ENCODE peak calls at places on chromosomes 2 and 18, in seven cellular contexts. One of them, this sample, is unnamed.

GRCh38 chr2:113962692-113963480 is 73.0 kb downstream of the ACTR3 start:
- DNase-seq in T-helper 2 cell: no peak
- DNase-seq in stimulated activated CD4-positive, alpha-beta T cell treated with anti-CD3 and anti-CD28 coated beads, Interleukin-1b, Interleukin-23, amount 100 ng/mL, for 4 hours: no peak
- DNase-seq in activated CD8-positive, alpha-beta memory T cell treated with anti-CD3 and anti-CD28 coated beads, Interleukin-2, amount 50 U/mL, for 4 hours: no peak
- DNase-seq in BJ: no peak
- DNase-seq in NCI-H2107: no peak
- DNase-seq in cardiac septum: no peak
- DNase-seq in this sample: no peak

GRCh38 chr2:24886640-24887324 is 33.3 kb downstream of the ADCY3 start:
- DNase-seq in stimulated activated CD4-positive, alpha-beta T cell treated with anti-CD3 and anti-CD28 coated beads, Interleukin-1b, Interleukin-23, amount 100 ng/mL, for 4 hours: no peak
- DNase-seq in NCI-H2107: no peak
- DNase-seq in activated CD8-positive, alpha-beta memory T cell treated with anti-CD3 and anti-CD28 coated beads, Interleukin-2, amount 50 U/mL, for 4 hours: no peak
- DNase-seq in cardiac septum: no peak
- DNase-seq in T-helper 2 cell: no peak
- DNase-seq in BJ: no peak
- DNase-seq in this sample: peak; percentile 84

GRCh38 chr2:43634604-43635306 is 2.3 kb upstream of the PLEKHH2 start:
- DNase-seq in activated CD8-positive, alpha-beta memory T cell treated with anti-CD3 and anti-CD28 coated beads, Interleukin-2, amount 50 U/mL, for 4 hours: no peak
- DNase-seq in NCI-H2107: no peak
- DNase-seq in stimulated activated CD4-positive, alpha-beta T cell treated with anti-CD3 and anti-CD28 coated beads, Interleukin-1b, Interleukin-23, amount 100 ng/mL, for 4 hours: no peak
- DNase-seq in T-helper 2 cell: no peak
- DNase-seq in BJ: peak; percentile 95
- DNase-seq in cardiac septum: no peak
- DNase-seq in this sample: no peak

GRCh38 chr2:111032721-111033532 is 87.8 kb upstream of the BCL2L11 start:
- DNase-seq in T-helper 2 cell: no peak
- DNase-seq in NCI-H2107: no peak
- DNase-seq in BJ: no peak
- DNase-seq in stimulated activated CD4-positive, alpha-beta T cell treated with anti-CD3 and anti-CD28 coated beads, Interleukin-1b, Interleukin-23, amount 100 ng/mL, for 4 hours: no peak
- DNase-seq in cardiac septum: peak; percentile 78
- DNase-seq in activated CD8-positive, alpha-beta memory T cell treated with anti-CD3 and anti-CD28 coated beads, Interleukin-2, amount 50 U/mL, for 4 hours: no peak
- DNase-seq in this sample: peak; percentile 53

GRCh38 chr2:154368148-154368547 is 330.3 kb upstream of the KCNJ3 start:
- DNase-seq in activated CD8-positive, alpha-beta memory T cell treated with anti-CD3 and anti-CD28 coated beads, Interleukin-2, amount 50 U/mL, for 4 hours: no peak
- DNase-seq in stimulated activated CD4-positive, alpha-beta T cell treated with anti-CD3 and anti-CD28 coated beads, Interleukin-1b, Interleukin-23, amount 100 ng/mL, for 4 hours: no peak
- DNase-seq in BJ: no peak
- DNase-seq in cardiac septum: no peak
- DNase-seq in T-helper 2 cell: no peak
- DNase-seq in NCI-H2107: no peak
- DNase-seq in this sample: no peak

GRCh38 chr2:234694244-234695013 is 197.5 kb upstream of the ARL4C start:
- DNase-seq in cardiac septum: no peak
- DNase-seq in NCI-H2107: no peak
- DNase-seq in T-helper 2 cell: no peak
- DNase-seq in BJ: no peak
- DNase-seq in activated CD8-positive, alpha-beta memory T cell treated with anti-CD3 and anti-CD28 coated beads, Interleukin-2, amount 50 U/mL, for 4 hours: no peak
- DNase-seq in stimulated activated CD4-positive, alpha-beta T cell treated with anti-CD3 and anti-CD28 coated beads, Interleukin-1b, Interleukin-23, amount 100 ng/mL, for 4 hours: no peak
- DNase-seq in this sample: no peak

GRCh38 chr2:238883315-238884004 is 35.6 kb downstream of the TWIST2 start:
- DNase-seq in BJ: peak; percentile 61
- DNase-seq in stimulated activated CD4-positive, alpha-beta T cell treated with anti-CD3 and anti-CD28 coated beads, Interleukin-1b, Interleukin-23, amount 100 ng/mL, for 4 hours: no peak
- DNase-seq in activated CD8-positive, alpha-beta memory T cell treated with anti-CD3 and anti-CD28 coated beads, Interleukin-2, amount 50 U/mL, for 4 hours: no peak
- DNase-seq in cardiac septum: no peak
- DNase-seq in NCI-H2107: no peak
- DNase-seq in T-helper 2 cell: no peak
- DNase-seq in this sample: no peak

GRCh38 chr2:74441690-74442482 is at the start of gene RTKN:
- DNase-seq in activated CD8-positive, alpha-beta memory T cell treated with anti-CD3 and anti-CD28 coated beads, Interleukin-2, amount 50 U/mL, for 4 hours: no peak
- DNase-seq in NCI-H2107: no peak
- DNase-seq in cardiac septum: no peak
- DNase-seq in T-helper 2 cell: no peak
- DNase-seq in stimulated activated CD4-positive, alpha-beta T cell treated with anti-CD3 and anti-CD28 coated beads, Interleukin-1b, Interleukin-23, amount 100 ng/mL, for 4 hours: no peak
- DNase-seq in BJ: no peak
- DNase-seq in this sample: peak; percentile 91

GRCh38 chr2:234146087-234146826 is 95.8 kb downstream of the SPP2 start:
- DNase-seq in BJ: peak; percentile 59
- DNase-seq in T-helper 2 cell: no peak
- DNase-seq in cardiac septum: no peak
- DNase-seq in activated CD8-positive, alpha-beta memory T cell treated with anti-CD3 and anti-CD28 coated beads, Interleukin-2, amount 50 U/mL, for 4 hours: no peak
- DNase-seq in stimulated activated CD4-positive, alpha-beta T cell treated with anti-CD3 and anti-CD28 coated beads, Interleukin-1b, Interleukin-23, amount 100 ng/mL, for 4 hours: no peak
- DNase-seq in NCI-H2107: no peak
- DNase-seq in this sample: no peak

GRCh38 chr2:2318949-2319348 is 12.1 kb downstream of the MYT1L start:
- DNase-seq in cardiac septum: no peak
- DNase-seq in activated CD8-positive, alpha-beta memory T cell treated with anti-CD3 and anti-CD28 coated beads, Interleukin-2, amount 50 U/mL, for 4 hours: no peak
- DNase-seq in stimulated activated CD4-positive, alpha-beta T cell treated with anti-CD3 and anti-CD28 coated beads, Interleukin-1b, Interleukin-23, amount 100 ng/mL, for 4 hours: no peak
- DNase-seq in T-helper 2 cell: no peak
- DNase-seq in BJ: no peak
- DNase-seq in NCI-H2107: no peak
- DNase-seq in this sample: no peak

GRCh38 chr2:233353769-233354499 is at the start of gene DGKD:
- DNase-seq in stimulated activated CD4-positive, alpha-beta T cell treated with anti-CD3 and anti-CD28 coated beads, Interleukin-1b, Interleukin-23, amount 100 ng/mL, for 4 hours: peak; percentile 76
- DNase-seq in BJ: no peak
- DNase-seq in NCI-H2107: no peak
- DNase-seq in cardiac septum: peak; percentile 83
- DNase-seq in activated CD8-positive, alpha-beta memory T cell treated with anti-CD3 and anti-CD28 coated beads, Interleukin-2, amount 50 U/mL, for 4 hours: peak; percentile 75
- DNase-seq in T-helper 2 cell: peak; percentile 65
- DNase-seq in this sample: peak; percentile 91

GRCh38 chr2:37776487-37776886 is 105.0 kb upstream of the CDC42EP3 start:
- DNase-seq in BJ: peak; percentile 60
- DNase-seq in activated CD8-positive, alpha-beta memory T cell treated with anti-CD3 and anti-CD28 coated beads, Interleukin-2, amount 50 U/mL, for 4 hours: no peak
- DNase-seq in NCI-H2107: no peak
- DNase-seq in T-helper 2 cell: no peak
- DNase-seq in cardiac septum: no peak
- DNase-seq in stimulated activated CD4-positive, alpha-beta T cell treated with anti-CD3 and anti-CD28 coated beads, Interleukin-1b, Interleukin-23, amount 100 ng/mL, for 4 hours: no peak
- DNase-seq in this sample: no peak

GRCh38 chr18:63457987-63458386 is 18.8 kb upstream of the SERPINB5 start:
- DNase-seq in NCI-H2107: no peak
- DNase-seq in stimulated activated CD4-positive, alpha-beta T cell treated with anti-CD3 and anti-CD28 coated beads, Interleukin-1b, Interleukin-23, amount 100 ng/mL, for 4 hours: no peak
- DNase-seq in BJ: no peak
- DNase-seq in activated CD8-positive, alpha-beta memory T cell treated with anti-CD3 and anti-CD28 coated beads, Interleukin-2, amount 50 U/mL, for 4 hours: no peak
- DNase-seq in T-helper 2 cell: no peak
- DNase-seq in cardiac septum: no peak
- DNase-seq in this sample: no peak

GRCh38 chr2:48724278-48724677 is 31.2 kb downstream of the LHCGR start:
- DNase-seq in NCI-H2107: no peak
- DNase-seq in BJ: no peak
- DNase-seq in activated CD8-positive, alpha-beta memory T cell treated with anti-CD3 and anti-CD28 coated beads, Interleukin-2, amount 50 U/mL, for 4 hours: no peak
- DNase-seq in stimulated activated CD4-positive, alpha-beta T cell treated with anti-CD3 and anti-CD28 coated beads, Interleukin-1b, Interleukin-23, amount 100 ng/mL, for 4 hours: no peak
- DNase-seq in cardiac septum: no peak
- DNase-seq in T-helper 2 cell: no peak
- DNase-seq in this sample: no peak

GRCh38 chr18:47990981-47991380 is 60.5 kb upstream of the SMAD2 start:
- DNase-seq in stimulated activated CD4-positive, alpha-beta T cell treated with anti-CD3 and anti-CD28 coated beads, Interleukin-1b, Interleukin-23, amount 100 ng/mL, for 4 hours: no peak
- DNase-seq in NCI-H2107: no peak
- DNase-seq in T-helper 2 cell: no peak
- DNase-seq in BJ: no peak
- DNase-seq in activated CD8-positive, alpha-beta memory T cell treated with anti-CD3 and anti-CD28 coated beads, Interleukin-2, amount 50 U/mL, for 4 hours: no peak
- DNase-seq in cardiac septum: no peak
- DNase-seq in this sample: no peak

GRCh38 chr2:33380001-33380609 is 96.3 kb upstream of the RASGRP3 start:
- DNase-seq in T-helper 2 cell: no peak
- DNase-seq in cardiac septum: no peak
- DNase-seq in activated CD8-positive, alpha-beta memory T cell treated with anti-CD3 and anti-CD28 coated beads, Interleukin-2, amount 50 U/mL, for 4 hours: no peak
- DNase-seq in BJ: no peak
- DNase-seq in NCI-H2107: no peak
- DNase-seq in stimulated activated CD4-positive, alpha-beta T cell treated with anti-CD3 and anti-CD28 coated beads, Interleukin-1b, Interleukin-23, amount 100 ng/mL, for 4 hours: no peak
- DNase-seq in this sample: no peak

GRCh38 chr2:39524756-39525635 is 87.9 kb upstream of the MAP4K3 start:
- DNase-seq in activated CD8-positive, alpha-beta memory T cell treated with anti-CD3 and anti-CD28 coated beads, Interleukin-2, amount 50 U/mL, for 4 hours: no peak
- DNase-seq in BJ: no peak
- DNase-seq in T-helper 2 cell: no peak
- DNase-seq in cardiac septum: no peak
- DNase-seq in stimulated activated CD4-positive, alpha-beta T cell treated with anti-CD3 and anti-CD28 coated beads, Interleukin-1b, Interleukin-23, amount 100 ng/mL, for 4 hours: no peak
- DNase-seq in NCI-H2107: no peak
- DNase-seq in this sample: no peak

GRCh38 chr2:161170377-161170776 is 10.1 kb downstream of the TANK start:
- DNase-seq in NCI-H2107: no peak
- DNase-seq in T-helper 2 cell: no peak
- DNase-seq in activated CD8-positive, alpha-beta memory T cell treated with anti-CD3 and anti-CD28 coated beads, Interleukin-2, amount 50 U/mL, for 4 hours: no peak
- DNase-seq in BJ: no peak
- DNase-seq in cardiac septum: no peak
- DNase-seq in stimulated activated CD4-positive, alpha-beta T cell treated with anti-CD3 and anti-CD28 coated beads, Interleukin-1b, Interleukin-23, amount 100 ng/mL, for 4 hours: no peak
- DNase-seq in this sample: no peak

GRCh38 chr2:241815477-241816430 is 6.8 kb downstream of the NEU4 start:
- DNase-seq in stimulated activated CD4-positive, alpha-beta T cell treated with anti-CD3 and anti-CD28 coated beads, Interleukin-1b, Interleukin-23, amount 100 ng/mL, for 4 hours: no peak
- DNase-seq in activated CD8-positive, alpha-beta memory T cell treated with anti-CD3 and anti-CD28 coated beads, Interleukin-2, amount 50 U/mL, for 4 hours: no peak
- DNase-seq in NCI-H2107: no peak
- DNase-seq in T-helper 2 cell: no peak
- DNase-seq in BJ: no peak
- DNase-seq in cardiac septum: peak; percentile 64
- DNase-seq in this sample: peak; percentile 87